ENCODE peak calls at places on chromosomes 16 and 17, in nine cellular contexts. G is colonic mucosa, Y is endothelial cell of umbilical vein, B is tibial artery, R is heart right ventricle, V is Peyer's patch, P is IMR-90, J is lung, A is K562. C is an unnamed sample. For H3K4me1 and H3K36me3, the result is how much of the 10 kb centered on the place peaks cover.

GRCh38 chr17:2815781-2816185 is 19.5 kb downstream of the RAP1GAP2 start:
- DNase-seq in G (no peak), A (no peak), Y (no peak), J (no peak), B (no peak), R (no peak), P (no peak), V (no peak), C (no peak)

GRCh38 chr16:70681382-70682238 is 4.2 kb downstream of the MTSS2 start:
- DNase-seq in G (no peak), A (no peak), B (no peak), Y (no peak), R (peak), J (no peak), P (no peak), V (no peak), C (no peak)

GRCh38 chr16:71883849-71884638 is at the start of gene ZNF821:
- DNase-seq in J (peak), B (peak), V (peak), Y (peak), A (peak), R (peak), P (peak), G (peak), C (peak)

GRCh38 chr16:87951550-87952538 is 610 bp downstream of the BANP start:
- DNase-seq in Y (peak), B (no peak), J (no peak), P (no peak), V (peak), A (peak), R (peak), G (peak), C (no peak)

GRCh38 chr16:20285993-20286499 is 41.3 kb downstream of the GP2 start:
- DNase-seq in A (no peak), P (no peak), Y (no peak), R (no peak), J (no peak), G (no peak), B (no peak), V (no peak), C (no peak)

GRCh38 chr17:40556198-40556661 is 9.0 kb downstream of the CCR7 start:
- DNase-seq in P (no peak), V (no peak), J (no peak), Y (no peak), G (no peak), B (no peak), A (no peak), R (no peak), C (no peak)

GRCh38 chr16:86563489-86564345 is 2.9 kb upstream of the FOXC2 start:
- DNase-seq in R (peak), G (peak), J (peak), B (peak), P (peak), A (peak), Y (peak), V (peak), C (peak)

GRCh38 chr17:79716183-79716797 is 14.5 kb upstream of the ENPP7 start:
- DNase-seq in J (no peak), B (no peak), G (no peak), P (no peak), A (no peak), V (no peak), R (no peak), Y (no peak), C (no peak)

GRCh38 chr16:67833418-67834241 is 8.5 kb upstream of the THAP11 start:
- DNase-seq in J (peak), R (peak), P (peak), Y (peak), A (peak), B (peak), V (peak), G (peak), C (peak)

GRCh38 chr16:5450435-5451104 is 353.0 kb upstream of the EEF2KMT start:
- DNase-seq in Y (no peak), P (no peak), V (no peak), B (no peak), G (no peak), J (no peak), A (no peak), R (no peak), C (no peak)

GRCh38 chr16:5446623-5447240 is 349.1 kb upstream of the EEF2KMT start:
- DNase-seq in Y (no peak), A (no peak), J (no peak), G (no peak), P (no peak), B (no peak), R (no peak), V (no peak), C (no peak)

GRCh38 chr16:5449901-5450300 is 352.3 kb upstream of the EEF2KMT start:
- DNase-seq in B (no peak), R (no peak), G (no peak), Y (no peak), V (no peak), J (no peak), A (no peak), P (no peak), C (no peak)

GRCh38 chr16:5448798-5449197 is 351.2 kb upstream of the EEF2KMT start:
- DNase-seq in Y (no peak), G (no peak), R (no peak), B (no peak), V (no peak), J (no peak), A (no peak), P (no peak), C (no peak)

GRCh38 chr16:5447734-5448133 is 350.1 kb upstream of the EEF2KMT start:
- DNase-seq in A (no peak), V (no peak), R (no peak), P (no peak), G (no peak), Y (no peak), J (no peak), B (no peak), C (no peak)
- H3K4me1 ChIP-seq in A (under half), V (under half), R (under half), P (under half), G (under half), Y (under half), J (under half), B (under half), C (under half)

DNA sequence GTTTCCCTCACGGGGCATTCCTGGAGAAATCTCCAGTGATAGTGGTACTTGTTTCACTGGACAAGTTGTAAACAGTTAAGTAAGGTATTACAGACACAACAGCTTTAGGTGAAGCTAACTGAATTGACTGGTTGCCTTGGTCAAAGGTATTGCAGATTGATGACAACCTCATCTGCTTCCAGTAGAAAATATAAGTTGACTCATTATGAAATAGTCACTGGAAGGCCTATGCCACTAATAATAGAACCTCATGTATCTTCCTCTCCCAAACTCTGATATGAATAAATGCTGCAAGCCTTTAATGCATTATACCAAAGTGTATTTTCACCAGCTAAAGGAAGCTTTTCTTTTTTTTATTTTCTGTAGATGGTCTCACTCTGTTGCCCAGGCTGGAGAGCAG is 44.8 kb downstream of the GLG1 start:
- DNase-seq in G (no peak), J (no peak), Y (no peak), R (no peak), B (no peak), V (no peak), P (no peak), A (no peak), C (no peak)
- H3K36me3 ChIP-seq in G (under half), J (under half), Y (under half), R (under half), B (under half), V (under half), P (under half), A (under half), C (under half)

GRCh38 chr16:89910717-89911354 is 7.8 kb upstream of the MC1R start:
- DNase-seq in J (no peak), V (no peak), A (no peak), Y (no peak), B (no peak), R (no peak), P (no peak), G (no peak), C (no peak)

GRCh38 chr16:89907055-89907814 is 11.4 kb upstream of the MC1R start:
- DNase-seq in R (no peak), Y (no peak), A (no peak), V (no peak), P (no peak), J (no peak), G (no peak), B (no peak), C (no peak)

GRCh38 chr16:89906141-89907025 is 12.3 kb upstream of the MC1R start:
- DNase-seq in G (no peak), Y (no peak), B (no peak), R (no peak), J (no peak), P (no peak), A (no peak), V (no peak), C (no peak)

GRCh38 chr16:89909777-89910716 is 8.6 kb upstream of the MC1R start:
- DNase-seq in P (peak), R (peak), V (peak), Y (peak), G (peak), B (peak), A (peak), J (peak), C (peak)

GRCh38 chr16:89908236-89908635 is 10.4 kb upstream of the MC1R start:
- DNase-seq in V (no peak), P (no peak), B (no peak), J (no peak), G (no peak), Y (no peak), R (no peak), A (no peak), C (no peak)
- H3K4me1 ChIP-seq in V (under half), P (under half), B (under half), J (under half), G (under half), Y (under half), R (under half), A (under half), C (under half)

DNA sequence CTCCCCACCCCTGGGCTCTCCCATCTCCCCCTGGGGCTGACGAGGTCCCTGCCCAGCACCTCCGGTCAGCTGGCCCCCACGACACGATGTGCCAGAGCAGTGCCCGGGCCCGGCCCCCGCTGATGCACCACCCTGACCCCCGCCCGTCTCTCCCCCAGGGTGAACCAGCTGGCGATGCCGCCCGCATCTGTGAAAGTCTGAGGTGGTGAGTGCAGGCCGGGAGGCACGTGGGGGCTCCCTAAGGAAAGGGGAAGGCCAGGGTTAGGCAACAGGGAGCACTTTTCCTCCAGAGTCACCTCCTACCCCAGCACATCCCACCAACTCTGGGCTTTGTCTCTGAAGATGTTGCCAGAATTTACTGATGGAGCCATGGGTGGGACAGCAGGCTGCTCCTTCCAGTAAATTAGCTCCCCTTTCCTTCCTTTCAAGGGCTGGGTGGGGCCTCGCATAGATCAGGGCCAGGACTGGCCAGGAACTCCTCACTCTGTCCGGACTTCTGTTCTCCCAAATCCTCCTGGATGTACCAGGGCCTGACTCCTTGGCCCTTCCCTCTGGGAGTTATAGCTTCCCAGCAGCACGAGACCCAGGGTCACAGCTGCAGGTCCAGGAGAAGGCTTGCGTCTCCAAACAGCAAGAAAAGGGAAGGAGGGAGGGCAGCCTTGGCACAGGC is 18.3 kb downstream of the MYBBP1A start:
- DNase-seq in B (peak), P (peak), A (no peak), G (no peak), Y (peak), V (no peak), R (peak), J (no peak), C (no peak)
- H3K36me3 ChIP-seq in B (under half), P (under half), A (under half), G (under half), Y (under half), V (under half), R (under half), J (under half), C (under half)

GRCh38 chr16:89452925-89453324 is 37.4 kb downstream of the ANKRD11 start:
- DNase-seq in Y (no peak), P (no peak), J (no peak), A (no peak), G (no peak), V (no peak), R (no peak), B (no peak), C (no peak)

GRCh38 chr16:89448656-89449055 is 41.7 kb downstream of the ANKRD11 start:
- DNase-seq in G (peak), V (peak), P (no peak), J (peak), B (no peak), R (peak), Y (no peak), A (no peak), C (no peak)

GRCh38 chr16:89452241-89452640 is 38.1 kb downstream of the ANKRD11 start:
- DNase-seq in J (no peak), B (no peak), A (no peak), Y (no peak), V (no peak), G (no peak), P (no peak), R (no peak), C (no peak)

GRCh38 chr16:89449726-89450335 is 40.5 kb downstream of the ANKRD11 start:
- DNase-seq in Y (peak), B (no peak), G (no peak), V (no peak), A (no peak), P (peak), R (no peak), J (no peak), C (no peak)

DNA sequence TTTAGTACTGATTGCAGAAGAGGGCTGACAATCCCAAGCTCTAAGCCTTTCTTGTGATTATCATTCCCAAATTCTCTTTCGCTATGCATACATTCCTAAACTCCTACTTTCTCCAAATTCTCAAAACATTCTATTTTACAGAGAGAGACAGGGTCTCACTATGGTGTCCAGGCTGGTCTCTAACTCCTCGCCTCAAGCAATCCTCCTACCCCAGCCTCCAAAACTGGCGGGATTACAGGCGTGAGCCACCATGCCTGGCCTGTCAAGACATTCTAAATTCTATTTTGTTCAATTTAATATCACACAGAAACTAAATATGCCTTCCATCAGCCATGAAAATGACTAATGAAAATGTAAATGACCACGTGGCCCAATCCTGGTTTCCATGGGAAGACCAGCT is 39.8 kb downstream of the ANKRD11 start:
- DNase-seq in A (no peak), V (no peak), G (no peak), R (no peak), B (no peak), Y (no peak), P (no peak), J (no peak), C (no peak)
- H3K4me1 ChIP-seq in A (under half), V (half or more), G (under half), R (half or more), B (half or more), Y (under half), P (under half), J (under half), C (half or more)

GRCh38 chr17:75901727-75902126 is 3.0 kb downstream of the MRPL38 start:
- DNase-seq in B (no peak), A (no peak), P (no peak), V (no peak), G (no peak), J (no peak), Y (no peak), R (no peak), C (no peak)

GRCh38 chr17:75902406-75902805 is 2.3 kb downstream of the MRPL38 start:
- DNase-seq in B (no peak), A (no peak), P (no peak), R (no peak), G (no peak), Y (no peak), V (no peak), J (no peak), C (no peak)

GRCh38 chr17:75899353-75899752 is 2.6 kb upstream of the TRIM65 start:
- DNase-seq in J (no peak), P (no peak), R (no peak), G (no peak), V (no peak), Y (no peak), B (no peak), A (no peak), C (no peak)

GRCh38 chr17:75899767-75900468 is 3.2 kb upstream of the TRIM65 start:
- DNase-seq in B (no peak), A (no peak), G (no peak), Y (no peak), R (no peak), J (no peak), P (no peak), V (no peak), C (no peak)

DNA sequence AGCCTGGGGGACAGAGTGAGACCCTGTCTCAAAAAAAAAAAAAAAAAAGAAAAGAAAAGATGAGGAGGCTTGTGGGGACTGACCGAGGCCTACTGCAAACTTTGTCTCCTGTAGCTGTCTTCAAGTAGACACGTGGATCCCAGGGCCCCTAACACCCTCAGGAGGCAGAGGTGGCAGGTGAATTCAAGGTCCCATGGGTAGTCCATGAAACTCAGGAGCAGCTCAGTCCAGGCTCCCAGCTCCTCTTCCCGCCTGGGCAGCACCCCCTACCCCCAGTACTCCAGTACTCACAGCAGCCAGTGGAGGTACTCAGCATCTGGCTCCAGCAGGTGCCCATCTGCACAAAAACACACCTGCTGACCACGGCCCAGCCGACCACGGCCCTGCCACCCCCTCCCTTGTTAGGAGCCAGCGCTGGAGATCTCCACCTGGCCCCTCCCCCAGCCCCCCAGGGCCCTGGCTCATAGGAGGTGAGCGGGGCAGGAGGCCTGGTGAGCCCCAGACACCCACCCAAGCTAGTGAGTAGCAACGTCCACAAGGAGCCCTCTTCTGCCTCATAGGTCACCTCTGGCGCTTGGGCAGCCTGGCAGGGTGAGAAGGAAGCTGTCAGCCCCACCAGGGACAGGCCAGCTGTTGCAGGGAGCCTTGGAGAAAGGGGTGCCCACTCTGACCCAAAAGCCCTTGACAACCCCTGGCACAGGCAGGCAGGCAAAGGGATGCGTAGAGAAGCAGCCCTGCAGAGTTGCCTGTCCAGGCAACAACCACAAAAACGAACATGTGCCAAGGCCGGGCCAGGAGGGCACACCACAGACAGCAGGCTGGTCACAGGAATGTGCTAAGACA is 3.8 kb downstream of the MRPL38 start:
- DNase-seq in A (no peak), R (no peak), B (no peak), P (no peak), Y (no peak), J (no peak), V (no peak), G (no peak), C (no peak)
- H3K36me3 ChIP-seq in A (half or more), R (under half), B (under half), P (under half), Y (under half), J (under half), V (under half), G (under half), C (under half)

C was measured in CD8-positive, alpha-beta T cell.